ENCODE peak calls at places on chromosomes 5 and 9, in nine cellular contexts. C, D, Y, H, J, S, X, G and Z are unnamed samples.

GRCh38 chr5:159849437-159850191 is 66.7 kb upstream of the ADRA1B start:
- DNase-seq in C (no peak), J (no peak), D (no peak), S (no peak), G (no peak), H (peak; percentile 70), X (no peak), Y (no peak), Z (no peak)

GRCh38 chr5:621341-621761 is 9.2 kb downstream of the CEP72 start:
- DNase-seq in H (no peak), X (no peak), J (no peak), Y (no peak), C (no peak), S (no peak), G (no peak), D (no peak), Z (no peak)

GRCh38 chr9:16869961-16870605 is 387 bp downstream of the BNC2 start:
- DNase-seq in J (no peak), H (no peak), C (no peak), Y (peak; percentile 46), X (no peak), G (no peak), D (peak; percentile 6), S (no peak), Z (no peak)

GRCh38 chr5:110338336-110339083 is 388.0 kb downstream of the TMEM232 start:
- DNase-seq in J (no peak), C (no peak), S (no peak), H (no peak), X (no peak), D (no peak), G (no peak), Y (no peak), Z (no peak)

GRCh38 chr9:5851445-5851844 is 18.5 kb upstream of the ERMP1 start:
- DNase-seq in S (no peak), D (no peak), H (peak; percentile 73), X (no peak), C (peak; percentile 14), Y (no peak), G (peak; percentile 20), J (no peak), Z (peak; percentile 87)

GRCh38 chr9:4936277-4936676 is 48.8 kb upstream of the JAK2 start:
- DNase-seq in Y (no peak), S (no peak), C (no peak), D (no peak), X (peak; percentile 12), H (no peak), G (no peak), J (no peak), Z (no peak)

GRCh38 chr9:136093995-136094881 is 851 bp downstream of the NACC2 start:
- DNase-seq in H (peak; percentile 51), G (no peak), Y (peak; percentile 72), J (peak; percentile 49), D (peak; percentile 94), S (no peak), C (no peak), X (no peak), Z (peak; percentile 88)

GRCh38 chr5:98341711-98342042 is 431.8 kb upstream of the RGMB start:
- DNase-seq in H (peak; percentile 62), C (no peak), Y (no peak), X (no peak), J (no peak), S (no peak), D (no peak), G (no peak), Z (no peak)

GRCh38 chr9:37996050-37996811 is 72.8 kb downstream of the SHB start:
- DNase-seq in X (no peak), C (no peak), Y (no peak), D (no peak), G (no peak), H (no peak), J (no peak), S (no peak), Z (no peak)

GRCh38 chr5:45038366-45038987 is 229.7 kb downstream of the MRPS30 start:
- DNase-seq in Y (peak; percentile 28), X (no peak), H (peak; percentile 25), G (no peak), S (no peak), D (peak; percentile 1), C (no peak), J (peak; percentile 7), Z (no peak)

GRCh38 chr9:12643686-12644085 is 49.5 kb upstream of the TYRP1 start:
- DNase-seq in D (no peak), S (no peak), H (peak; percentile 73), Y (no peak), X (no peak), J (no peak), G (no peak), C (no peak), Z (no peak)

GRCh38 chr5:122259995-122260394 is 52.0 kb upstream of the SNCAIP start:
- DNase-seq in C (no peak), G (no peak), D (no peak), J (no peak), Y (no peak), H (peak; percentile 51), X (no peak), S (no peak), Z (no peak)

GRCh38 chr9:92650839-92651621 is 18.9 kb downstream of the IPPK start:
- DNase-seq in Y (no peak), H (no peak), D (no peak), S (no peak), G (no peak), C (no peak), J (no peak), X (no peak), Z (no peak)